ENCODE peak calls at places on chromosomes 2 and 18, in four cellular contexts. One of them, this sample, is unnamed.

GRCh38 chr2:171878481-171878993 is 15.5 kb downstream of the SLC25A12 start:
- DNase-seq in endothelial cell of umbilical vein: peak; percentile 22
- DNase-seq in HCT116: no peak
- DNase-seq in PC-3: no peak
- DNase-seq in this sample: peak; percentile 75

GRCh38 chr2:3460161-3460560 is 59.2 kb downstream of the ADI1 start:
- DNase-seq in PC-3: no peak
- DNase-seq in endothelial cell of umbilical vein: no peak
- DNase-seq in HCT116: no peak
- DNase-seq in this sample: no peak

GRCh38 chr2:7588295-7588694 is 671.1 kb downstream of the RNF144A start:
- DNase-seq in HCT116: no peak
- DNase-seq in endothelial cell of umbilical vein: no peak
- DNase-seq in PC-3: peak; percentile 30
- DNase-seq in this sample: peak; percentile 4

GRCh38 chr2:191488135-191488534 is 189.8 kb upstream of the NABP1 start:
- DNase-seq in endothelial cell of umbilical vein: no peak
- DNase-seq in PC-3: no peak
- DNase-seq in HCT116: no peak
- DNase-seq in this sample: peak; percentile 66

GRCh38 chr2:97900806-97901205 is 94.9 kb downstream of the TMEM131 start:
- DNase-seq in endothelial cell of umbilical vein: no peak
- DNase-seq in HCT116: no peak
- DNase-seq in PC-3: peak; percentile 13
- DNase-seq in this sample: peak; percentile 40

GRCh38 chr18:3454365-3455089 is 4.6 kb downstream of the TGIF1 start:
- DNase-seq in HCT116: no peak
- DNase-seq in PC-3: peak; percentile 76
- DNase-seq in endothelial cell of umbilical vein: peak; percentile 95
- DNase-seq in this sample: peak; percentile 46

GRCh38 chr2:159753797-159754196 is 41.5 kb downstream of the MARCHF7 start:
- DNase-seq in HCT116: no peak
- DNase-seq in PC-3: no peak
- DNase-seq in endothelial cell of umbilical vein: no peak
- DNase-seq in this sample: no peak

GRCh38 chr2:112713926-112714325 is 6.9 kb upstream of the NT5DC4 start:
- DNase-seq in endothelial cell of umbilical vein: no peak
- DNase-seq in PC-3: no peak
- DNase-seq in HCT116: no peak
- DNase-seq in this sample: no peak

GRCh38 chr2:62396880-62397279 is 109.1 kb downstream of the TMEM17 start:
- DNase-seq in PC-3: no peak
- DNase-seq in endothelial cell of umbilical vein: no peak
- DNase-seq in HCT116: no peak
- DNase-seq in this sample: no peak

GRCh38 chr2:166234112-166234846 is 106.5 kb upstream of the SCN1A start:
- DNase-seq in PC-3: peak; percentile 97
- DNase-seq in HCT116: no peak
- DNase-seq in endothelial cell of umbilical vein: peak; percentile 88
- DNase-seq in this sample: no peak

GRCh38 chr2:238487652-238488346 is 61.1 kb downstream of the ASB1 start:
- DNase-seq in endothelial cell of umbilical vein: no peak
- DNase-seq in PC-3: no peak
- DNase-seq in HCT116: no peak
- DNase-seq in this sample: no peak

GRCh38 chr2:112623913-112624777 is 21.6 kb upstream of the SLC20A1 start:
- DNase-seq in HCT116: peak; percentile 56
- DNase-seq in endothelial cell of umbilical vein: peak; percentile 65
- DNase-seq in PC-3: peak; percentile 94
- DNase-seq in this sample: peak; percentile 99

DNA sequence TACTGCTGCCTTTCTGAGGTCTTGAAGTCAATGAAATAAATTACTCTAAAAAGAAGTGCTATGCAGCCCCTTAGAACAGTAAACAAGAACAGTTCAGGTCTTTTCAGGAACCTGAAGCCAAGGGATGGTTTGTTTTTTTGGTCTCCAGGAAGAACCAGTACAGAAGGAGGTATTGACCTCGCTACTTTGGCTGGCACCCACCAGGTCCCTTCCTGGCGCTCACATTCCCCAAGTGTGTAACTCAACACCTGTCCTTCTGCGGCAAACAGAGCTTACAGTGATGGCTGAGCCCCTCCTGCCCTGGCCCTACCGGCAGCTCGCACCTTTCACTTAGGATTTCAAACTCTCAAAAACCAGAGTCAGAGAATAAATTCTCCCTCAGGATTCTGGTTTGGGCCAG is 51.9 kb downstream of the SETBP1 start:
- DNase-seq in PC-3: no peak
- DNase-seq in endothelial cell of umbilical vein: no peak
- DNase-seq in HCT116: no peak
- DNase-seq in this sample: no peak
- H2AFZ ChIP-seq in PC-3: no peak overlapping the region
- H2AFZ ChIP-seq in endothelial cell of umbilical vein: no peak overlapping the region
- H2AFZ ChIP-seq in HCT116: no peak overlapping the region
- H2AFZ ChIP-seq in this sample: no peak overlapping the region

GRCh38 chr2:56348382-56348781 is 164.6 kb downstream of the CCDC85A start:
- DNase-seq in PC-3: no peak
- DNase-seq in endothelial cell of umbilical vein: no peak
- DNase-seq in HCT116: no peak
- DNase-seq in this sample: no peak
- H2AFZ ChIP-seq in PC-3: no peak overlapping the region
- H2AFZ ChIP-seq in endothelial cell of umbilical vein: no peak overlapping the region
- H2AFZ ChIP-seq in HCT116: no peak overlapping the region
- H2AFZ ChIP-seq in this sample: no peak overlapping the region

GRCh38 chr2:178152977-178153376 is 40.7 kb downstream of the RBM45 start:
- DNase-seq in HCT116: no peak
- DNase-seq in endothelial cell of umbilical vein: no peak
- DNase-seq in PC-3: no peak
- DNase-seq in this sample: no peak

GRCh38 chr2:178155524-178155923 is 38.8 kb upstream of the OSBPL6 start:
- DNase-seq in PC-3: no peak
- DNase-seq in endothelial cell of umbilical vein: no peak
- DNase-seq in HCT116: no peak
- DNase-seq in this sample: no peak

GRCh38 chr2:178157574-178157973 is 36.7 kb upstream of the OSBPL6 start:
- DNase-seq in PC-3: peak; percentile 75
- DNase-seq in endothelial cell of umbilical vein: no peak
- DNase-seq in HCT116: no peak
- DNase-seq in this sample: no peak

GRCh38 chr2:178152542-178152941 is 40.3 kb downstream of the RBM45 start:
- DNase-seq in HCT116: no peak
- DNase-seq in endothelial cell of umbilical vein: no peak
- DNase-seq in PC-3: no peak
- DNase-seq in this sample: no peak

DNA sequence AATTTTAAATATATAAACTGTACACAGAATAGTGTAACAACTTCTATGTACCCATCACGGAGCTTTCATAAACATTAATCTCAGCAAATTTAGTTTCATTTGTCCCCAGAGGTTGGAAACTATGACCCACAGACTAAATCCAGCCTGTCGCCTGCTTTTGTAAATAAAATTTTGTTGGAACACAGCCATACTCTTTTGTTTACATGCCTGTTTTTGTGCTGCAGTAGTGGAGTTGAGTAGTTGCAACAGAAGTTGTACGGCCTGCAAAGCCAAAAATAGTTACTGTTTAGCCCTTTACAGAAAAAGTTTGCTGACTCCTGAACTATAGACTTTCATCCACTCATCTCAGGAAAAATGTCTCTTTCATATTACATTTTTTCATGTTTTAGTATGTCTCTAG is 39.8 kb downstream of the RBM45 start:
- DNase-seq in endothelial cell of umbilical vein: no peak
- DNase-seq in HCT116: no peak
- DNase-seq in PC-3: no peak
- DNase-seq in this sample: no peak
- H2AFZ ChIP-seq in endothelial cell of umbilical vein: no peak overlapping the region
- H2AFZ ChIP-seq in HCT116: peak overlapping the region; percentile 54
- H2AFZ ChIP-seq in PC-3: no peak overlapping the region
- H2AFZ ChIP-seq in this sample: no peak overlapping the region

DNA sequence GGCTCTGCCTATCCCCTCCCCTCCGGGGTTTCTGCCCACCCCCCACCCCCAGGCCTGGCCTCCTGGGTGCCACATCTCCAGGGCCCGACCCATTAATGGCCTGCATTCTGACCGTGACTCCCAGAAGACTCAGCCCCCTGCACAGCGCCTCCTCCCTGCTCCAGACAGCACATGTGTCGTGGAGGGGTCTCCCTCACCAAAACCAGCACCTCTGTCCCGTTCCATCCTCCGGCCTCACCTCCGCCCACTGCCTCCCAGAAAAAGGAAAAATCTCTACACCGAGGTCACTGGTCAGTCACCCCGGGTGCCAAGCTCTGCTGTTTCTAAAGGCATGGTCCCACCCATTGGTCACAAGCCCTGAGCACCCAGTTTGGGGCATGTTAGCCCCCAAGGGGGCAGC is 65.2 kb downstream of the GBX2 start:
- DNase-seq in PC-3: no peak
- DNase-seq in endothelial cell of umbilical vein: no peak
- DNase-seq in HCT116: no peak
- DNase-seq in this sample: no peak
- H2AFZ ChIP-seq in PC-3: no peak overlapping the region
- H2AFZ ChIP-seq in endothelial cell of umbilical vein: no peak overlapping the region
- H2AFZ ChIP-seq in HCT116: no peak overlapping the region
- H2AFZ ChIP-seq in this sample: no peak overlapping the region

GRCh38 chr2:74441111-74441689 is 537 bp downstream of the RTKN start:
- DNase-seq in endothelial cell of umbilical vein: no peak
- DNase-seq in PC-3: no peak
- DNase-seq in HCT116: no peak
- DNase-seq in this sample: no peak

GRCh38 chr2:74438248-74438647 is 3.5 kb downstream of the RTKN start:
- DNase-seq in endothelial cell of umbilical vein: no peak
- DNase-seq in HCT116: no peak
- DNase-seq in PC-3: no peak
- DNase-seq in this sample: no peak

GRCh38 chr2:74440378-74441110 is 1.2 kb downstream of the RTKN start:
- DNase-seq in HCT116: peak; percentile 80
- DNase-seq in PC-3: peak; percentile 82
- DNase-seq in endothelial cell of umbilical vein: peak; percentile 89
- DNase-seq in this sample: peak; percentile 81

GRCh38 chr2:74440005-74440377 is 1.7 kb downstream of the RTKN start:
- DNase-seq in endothelial cell of umbilical vein: peak; percentile 44
- DNase-seq in PC-3: no peak
- DNase-seq in HCT116: no peak
- DNase-seq in this sample: peak; percentile 33

DNA sequence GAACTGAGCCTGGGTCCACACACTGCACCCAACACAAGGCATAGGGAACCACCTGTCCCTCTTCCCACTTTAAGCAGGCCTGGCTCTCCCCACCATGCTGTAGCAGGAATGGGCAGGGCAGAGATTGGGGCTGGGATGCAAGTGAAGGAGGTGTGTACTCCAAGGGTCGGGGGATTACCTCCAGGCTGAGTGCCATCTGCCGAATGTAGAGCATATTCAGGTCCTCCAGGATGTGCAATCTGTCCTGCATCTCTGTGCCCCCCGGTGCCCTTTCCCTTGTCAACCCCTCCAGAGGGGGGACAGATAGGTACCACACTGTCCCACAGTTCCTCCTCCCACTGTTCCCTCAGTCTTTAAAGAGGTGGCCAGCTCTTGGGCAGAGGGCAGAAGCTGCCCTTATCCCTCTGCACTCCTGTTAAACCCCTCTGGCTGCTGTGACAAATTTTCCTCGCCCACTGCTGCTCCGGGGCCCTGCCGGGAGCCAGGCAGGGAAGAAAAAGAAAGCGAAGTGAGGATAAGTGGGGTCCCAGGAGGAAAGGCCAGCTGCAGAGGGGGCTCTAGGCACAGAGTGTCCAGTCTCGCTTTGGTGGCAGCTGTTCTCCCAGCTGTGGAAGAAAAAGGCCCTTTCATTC is 2.2 kb downstream of the RTKN start:
- DNase-seq in HCT116: no peak
- DNase-seq in PC-3: no peak
- DNase-seq in endothelial cell of umbilical vein: no peak
- DNase-seq in this sample: no peak
- H2AFZ ChIP-seq in HCT116: no peak overlapping the region
- H2AFZ ChIP-seq in PC-3: no peak overlapping the region
- H2AFZ ChIP-seq in endothelial cell of umbilical vein: peak overlapping the region; percentile 38
- H2AFZ ChIP-seq in this sample: no peak overlapping the region

This sample was measured in mammary epithelial cell.